ENCODE peak calls at places on chromosomes 13 and 19, in five cellular contexts. M is K562, G is H1, C is GM12878, I is HepG2. X is an unnamed sample.

GRCh38 chr19:38658462-38659306 is 11.2 kb downstream of the ACTN4 start:
- DNase-seq in M (no peak), G (no peak), C (no peak), I (peak), X (no peak)

GRCh38 chr19:12774588-12775555 is at the start of gene HOOK2:
- DNase-seq in M (peak), G (peak), C (no peak), I (no peak), X (no peak)

GRCh38 chr13:61417171-61417570 is 1.5 kb upstream of the PCDH20 start:
- DNase-seq in M (no peak), G (no peak), C (no peak), I (no peak), X (no peak)

GRCh38 chr13:110403315-110403714 is 96.2 kb downstream of the COL4A2 start:
- DNase-seq in M (no peak), G (no peak), C (no peak), I (no peak), X (no peak)

GRCh38 chr13:98133949-98134348 is 8.9 kb upstream of the FARP1 start:
- DNase-seq in M (no peak), G (no peak), C (peak), I (no peak), X (no peak)

GRCh38 chr13:87622921-87623320 is 48.2 kb upstream of the SLITRK5 start:
- DNase-seq in M (no peak), G (no peak), C (no peak), I (no peak), X (no peak)

GRCh38 chr13:20359335-20359734 is 127.2 kb upstream of the GJB6 start:
- DNase-seq in M (no peak), G (no peak), C (no peak), I (peak), X (no peak)

GRCh38 chr19:5406816-5407215 is 48.4 kb upstream of the ZNRF4 start:
- DNase-seq in M (no peak), G (no peak), C (no peak), I (no peak), X (no peak)

GRCh38 chr19:16377521-16377920 is 52.9 kb downstream of the KLF2 start:
- DNase-seq in M (no peak), G (no peak), C (no peak), I (no peak), X (no peak)

GRCh38 chr19:3478409-3479176 is 1.7 kb downstream of the SMIM24 start:
- DNase-seq in M (peak), G (no peak), C (no peak), I (no peak), X (no peak)

GRCh38 chr19:7372810-7373209 is 24.1 kb downstream of the ARHGEF18 start:
- DNase-seq in M (no peak), G (no peak), C (no peak), I (no peak), X (no peak)

GRCh38 chr19:39670998-39671397 is 15.3 kb downstream of the LGALS16 start:
- DNase-seq in M (no peak), G (no peak), C (no peak), I (no peak), X (no peak)

GRCh38 chr13:95948646-95949045 is 104.6 kb downstream of the UGGT2 start:
- DNase-seq in M (no peak), G (no peak), C (no peak), I (no peak), X (no peak)

GRCh38 chr19:4328243-4328990 is 10.2 kb downstream of the STAP2 start:
- DNase-seq in M (peak), G (peak), C (peak), I (no peak), X (peak)

GRCh38 chr13:113297370-113297871 is 382 bp downstream of the LAMP1 start:
- DNase-seq in M (peak), G (no peak), C (no peak), I (no peak), X (no peak)

GRCh38 chr13:53001444-53001843 is 27.2 kb upstream of the OLFM4 start:
- DNase-seq in M (no peak), G (no peak), C (no peak), I (no peak), X (no peak)

GRCh38 chr13:48163066-48163465 is 68.2 kb upstream of the MED4 start:
- DNase-seq in M (no peak), G (no peak), C (no peak), I (no peak), X (no peak)

GRCh38 chr13:34017231-34017630 is 199.3 kb downstream of the RFC3 start:
- DNase-seq in M (no peak), G (no peak), C (no peak), I (no peak), X (no peak)

GRCh38 chr13:98707309-98707999 is 45.0 kb downstream of the SLC15A1 start:
- DNase-seq in M (no peak), G (no peak), C (peak), I (no peak), X (no peak)

GRCh38 chr13:78131811-78132210 is 213.2 kb upstream of the EDNRB start:
- DNase-seq in M (no peak), G (no peak), C (no peak), I (no peak), X (no peak)

GRCh38 chr19:28960586-28960985 is 252.4 kb downstream of the UQCRFS1 start:
- DNase-seq in M (no peak), G (no peak), C (no peak), I (no peak), X (no peak)

GRCh38 chr19:41225238-41226052 is 6.4 kb downstream of the AXL start:
- DNase-seq in M (no peak), G (no peak), C (no peak), I (peak), X (peak)

GRCh38 chr19:41222240-41222639 is 3.2 kb downstream of the AXL start:
- DNase-seq in M (no peak), G (no peak), C (no peak), I (no peak), X (no peak)

GRCh38 chr19:41224632-41225031 is 5.6 kb downstream of the AXL start:
- DNase-seq in M (no peak), G (no peak), C (no peak), I (no peak), X (no peak)

GRCh38 chr19:41221514-41222205 is 2.6 kb downstream of the AXL start:
- DNase-seq in M (no peak), G (no peak), C (no peak), I (no peak), X (no peak)

GRCh38 chr19:41223431-41224234 is 4.6 kb downstream of the AXL start:
- DNase-seq in M (no peak), G (peak), C (no peak), I (peak), X (no peak)
- TF ChIP-seq POLR2AphosphoS5 in M (no peak), G (peak), C (no peak), I (no peak), X (peak)

GRCh38 chr19:19083413-19084178 is 19.8 kb downstream of the SLC25A42 start:
- DNase-seq in M (no peak), G (no peak), C (no peak), I (no peak), X (no peak)
- TF ChIP-seq RFX5 in M (no peak), G (no peak), C (no peak), I (no peak), X (no peak)

GRCh38 chr19:50695251-50696064 is 24.1 kb downstream of the SHANK1 start:
- DNase-seq in M (peak), G (peak), C (no peak), I (no peak), X (peak)
- TF ChIP-seq POLR2AphosphoS5 in M (no peak), G (no peak), C (no peak), I (no peak), X (no peak)

GRCh38 chr13:93225610-93226009 is 997 bp upstream of the GPC6 start:
- DNase-seq in M (no peak), G (no peak), C (no peak), I (no peak), X (no peak)

GRCh38 chr13:93226065-93226622 is 463 bp upstream of the GPC6 start:
- DNase-seq in M (no peak), G (no peak), C (no peak), I (peak), X (peak)

GRCh38 chr13:93227906-93228801 is 1.5 kb downstream of the GPC6 start:
- DNase-seq in M (peak), G (peak), C (no peak), I (peak), X (peak)

GRCh38 chr13:93226623-93227279 is at the start of gene GPC6:
- DNase-seq in M (peak), G (no peak), C (no peak), I (peak), X (peak)

GRCh38 chr13:93227280-93227905 is 786 bp downstream of the GPC6 start:
- DNase-seq in M (peak), G (peak), C (no peak), I (peak), X (peak)
- TF ChIP-seq RFX5 in M (no peak), G (no peak), C (no peak), I (no peak), X (no peak)

X was measured in SK-N-SH.